ENCODE peak calls at places on chromosome 22, in six cellular contexts. E is stimulated activated CD4-positive, alpha-beta T cell treated with anti-CD3 and anti-CD28 coated beads, Interleukin-4, amount 100 ng/mL, for 48 hours; U is tibial nerve; I is COR-L47; K is tibial artery; F is cardiac fibroblast. M is an unnamed sample.

GRCh38 chr22:48268293-48268692 is 1505.8 kb downstream of the TBC1D22A start:
- DNase-seq in E (no peak), U (no peak), I (no peak), K (no peak), F (no peak), M (no peak)

GRCh38 chr22:25447689-25448434 is 116.6 kb upstream of the GRK3 start:
- DNase-seq in E (peak), U (peak), I (peak), K (peak), F (peak), M (peak)

GRCh38 chr22:49954991-49955580 is 5.5 kb upstream of the PIM3 start:
- DNase-seq in E (no peak), U (no peak), I (no peak), K (no peak), F (no peak), M (no peak)

GRCh38 chr22:50622723-50623327 is 5.1 kb downstream of the ARSA start:
- DNase-seq in E (no peak), U (no peak), I (peak), K (no peak), F (no peak), M (no peak)

GRCh38 chr22:29108137-29108536 is 35.3 kb downstream of the KREMEN1 start:
- DNase-seq in E (no peak), U (no peak), I (no peak), K (no peak), F (peak), M (no peak)

GRCh38 chr22:37406836-37407235 is 20.4 kb downstream of the ELFN2 start:
- DNase-seq in E (no peak), U (no peak), I (no peak), K (no peak), F (no peak), M (no peak)

GRCh38 chr22:20243545-20244249 is 24.4 kb downstream of the RTN4R start:
- DNase-seq in E (peak), U (no peak), I (peak), K (no peak), F (peak), M (peak)

GRCh38 chr22:38973289-38974169 is 8.6 kb upstream of the APOBEC3B start:
- DNase-seq in E (peak), U (peak), I (peak), K (no peak), F (peak), M (peak)

GRCh38 chr22:19664951-19665783 is 49.1 kb upstream of the SEPTIN5 start:
- DNase-seq in E (no peak), U (no peak), I (no peak), K (no peak), F (no peak), M (no peak)

GRCh38 chr22:37502342-37503182 is 16.4 kb upstream of the MFNG start:
- DNase-seq in E (no peak), U (no peak), I (no peak), K (no peak), F (no peak), M (no peak)

GRCh38 chr22:31488988-31489617 is 539 bp downstream of the EIF4ENIF1 start:
- DNase-seq in E (peak), U (no peak), I (no peak), K (peak), F (peak), M (peak)

GRCh38 chr22:32333769-32334639 is 23.7 kb upstream of the RFPL3 start:
- DNase-seq in E (no peak), U (no peak), I (no peak), K (no peak), F (no peak), M (no peak)

GRCh38 chr22:38204784-38205183 is 3.0 kb downstream of the MAFF start:
- DNase-seq in E (no peak), U (no peak), I (no peak), K (no peak), F (no peak), M (peak)

GRCh38 chr22:25749420-25750169 is 7.6 kb downstream of the MYO18B start:
- DNase-seq in E (peak), U (no peak), I (no peak), K (no peak), F (no peak), M (no peak)

GRCh38 chr22:45358127-45358526 is 48.4 kb downstream of the FAM118A start:
- DNase-seq in E (no peak), U (no peak), I (no peak), K (peak), F (peak), M (no peak)

GRCh38 chr22:30573594-30574094 is 821 bp downstream of the GAL3ST1 start:
- DNase-seq in E (no peak), U (no peak), I (no peak), K (no peak), F (no peak), M (no peak)

GRCh38 chr22:42114721-42115120 is 15.9 kb downstream of the CYP2D6 start:
- DNase-seq in E (no peak), U (no peak), I (peak), K (no peak), F (peak), M (no peak)

GRCh38 chr22:35681454-35682050 is 33.3 kb downstream of the APOL6 start:
- DNase-seq in E (no peak), U (no peak), I (no peak), K (no peak), F (no peak), M (no peak)

GRCh38 chr22:36086170-36086490 is 57.5 kb upstream of the RBFOX2 start:
- DNase-seq in E (no peak), U (no peak), I (no peak), K (no peak), F (peak), M (no peak)

GRCh38 chr22:30943368-30943767 is 25.2 kb downstream of the MORC2 start:
- DNase-seq in E (no peak), U (no peak), I (no peak), K (no peak), F (no peak), M (no peak)

GRCh38 chr22:39534591-39535301 is 2.2 kb upstream of the RPS19BP1 start:
- DNase-seq in E (peak), U (peak), I (peak), K (peak), F (peak), M (peak)

M was measured in GM12891.